ENCODE peak calls at places on chromosomes 6 and 20, in nine cellular contexts. H, Z, L, E, W, N, F, A and O are unnamed samples.

GRCh38 chr6:152748843-152749242 is 1.8 kb upstream of the VIP start:
- DNase-seq in H (peak), Z (no peak), L (peak), E (no peak), W (no peak), N (no peak), F (no peak), A (peak), O (peak)

GRCh38 chr6:170480045-170480714 is 72.9 kb downstream of the PSMB1 start:
- DNase-seq in H (peak), Z (peak), L (no peak), E (no peak), W (no peak), N (no peak), F (no peak), A (no peak), O (peak)

GRCh38 chr6:115001726-115002436 is 659.1 kb upstream of the HS3ST5 start:
- DNase-seq in H (no peak), Z (no peak), L (no peak), E (no peak), W (no peak), N (no peak), F (no peak), A (peak), O (no peak)

GRCh38 chr20:61166324-61166723 is 85.7 kb upstream of the CDH4 start:
- DNase-seq in H (peak), Z (peak), L (peak), E (no peak), W (no peak), N (no peak), F (no peak), A (no peak), O (peak)

GRCh38 chr6:2157441-2158127 is 87.8 kb downstream of the GMDS start:
- DNase-seq in H (peak), Z (peak), L (peak), E (no peak), W (no peak), N (no peak), F (peak), A (no peak), O (peak)

GRCh38 chr6:82364087-82365010 is 732 bp downstream of the TPBG start:
- DNase-seq in H (peak), Z (peak), L (peak), E (peak), W (peak), N (peak), F (no peak), A (peak), O (peak)

GRCh38 chr20:20740595-20740994 is 28.2 kb upstream of the RALGAPA2 start:
- DNase-seq in H (no peak), Z (no peak), L (no peak), E (no peak), W (no peak), N (no peak), F (no peak), A (no peak), O (no peak)

GRCh38 chr6:104909140-104909525 is 47.8 kb upstream of the LIN28B start:
- DNase-seq in H (no peak), Z (no peak), L (no peak), E (no peak), W (no peak), N (no peak), F (no peak), A (no peak), O (no peak)

GRCh38 chr20:32820698-32821378 is 1.1 kb downstream of the MAPRE1 start:
- DNase-seq in H (no peak), Z (no peak), L (peak), E (no peak), W (no peak), N (no peak), F (no peak), A (no peak), O (peak)

GRCh38 chr6:109236140-109237081 is 141.1 kb downstream of the CEP57L1 start:
- DNase-seq in H (no peak), Z (no peak), L (no peak), E (no peak), W (no peak), N (peak), F (peak), A (no peak), O (no peak)

GRCh38 chr20:7817286-7817685 is 123.0 kb downstream of the HAO1 start:
- DNase-seq in H (no peak), Z (no peak), L (no peak), E (no peak), W (no peak), N (no peak), F (no peak), A (no peak), O (no peak)

GRCh38 chr6:139230421-139230840 is 61.4 kb downstream of the TXLNB start:
- DNase-seq in H (peak), Z (peak), L (peak), E (no peak), W (no peak), N (no peak), F (no peak), A (peak), O (peak)

GRCh38 chr20:51372176-51372803 is 170.2 kb downstream of the NFATC2 start:
- DNase-seq in H (peak), Z (peak), L (peak), E (no peak), W (peak), N (peak), F (no peak), A (peak), O (peak)

GRCh38 chr6:31794294-31794865 is 1.2 kb downstream of the VARS1 start:
- DNase-seq in H (peak), Z (peak), L (peak), E (no peak), W (no peak), N (no peak), F (no peak), A (peak), O (peak)

GRCh38 chr6:167786859-167787675 is 39.6 kb upstream of the AFDN start:
- DNase-seq in H (no peak), Z (no peak), L (no peak), E (no peak), W (no peak), N (no peak), F (no peak), A (no peak), O (no peak)

GRCh38 chr6:148166339-148166949 is 176.2 kb upstream of the SASH1 start:
- DNase-seq in H (peak), Z (peak), L (peak), E (no peak), W (no peak), N (no peak), F (no peak), A (peak), O (peak)

GRCh38 chr6:111842891-111843290 is 30.4 kb downstream of the FYN start:
- DNase-seq in H (peak), Z (peak), L (no peak), E (no peak), W (no peak), N (no peak), F (no peak), A (no peak), O (no peak)

GRCh38 chr20:57831326-57831991 is 121.6 kb upstream of the PMEPA1 start:
- DNase-seq in H (no peak), Z (no peak), L (no peak), E (peak), W (no peak), N (no peak), F (no peak), A (no peak), O (no peak)

DNA sequence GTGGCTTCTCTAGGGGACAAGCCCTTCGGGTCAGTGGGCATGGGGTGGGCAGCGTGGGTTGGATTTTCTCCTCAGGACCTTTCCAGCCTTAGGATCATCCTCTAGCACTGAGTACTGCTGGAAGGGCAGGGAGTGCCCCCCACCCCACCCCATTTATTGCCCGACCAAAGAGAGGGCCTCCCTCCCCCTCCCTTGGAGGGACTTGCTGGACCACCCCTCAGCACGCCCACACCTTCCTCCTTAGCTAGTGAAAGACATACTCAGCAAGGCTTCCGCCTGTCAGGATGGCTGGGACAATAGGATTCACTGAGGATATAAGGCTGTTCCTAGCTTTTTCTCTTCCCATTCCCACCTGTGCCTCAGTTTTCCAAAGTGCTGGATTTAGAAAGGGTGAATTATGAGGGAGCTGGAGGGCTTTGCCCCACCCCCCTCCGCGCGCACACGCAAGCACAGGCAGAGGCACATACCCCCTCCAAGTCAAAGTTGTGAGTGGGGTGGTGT is 859 bp upstream of the SLC29A1 start:
- DNase-seq in H (no peak), Z (no peak), L (no peak), E (no peak), W (no peak), N (no peak), F (no peak), A (no peak), O (no peak)
- H3K4me3 ChIP-seq in H (no peak), Z (peak), L (no peak), E (peak), W (peak), N (peak), F (peak), A (peak), O (peak)

GRCh38 chr20:17568972-17569471 is 853 bp upstream of the DSTN start:
- DNase-seq in H (peak), Z (peak), L (peak), E (peak), W (peak), N (peak), F (no peak), A (peak), O (peak)
- H3K4me3 ChIP-seq in H (peak), Z (peak), L (peak), E (peak), W (peak), N (peak), F (peak), A (peak), O (peak)

GRCh38 chr6:87376643-87377042 is 31.1 kb upstream of the CFAP206 start:
- DNase-seq in H (no peak), Z (no peak), L (no peak), E (no peak), W (no peak), N (no peak), F (no peak), A (no peak), O (no peak)
- H3K4me3 ChIP-seq in H (no peak), Z (no peak), L (no peak), E (no peak), W (no peak), N (no peak), F (no peak), A (no peak), O (no peak)

DNA sequence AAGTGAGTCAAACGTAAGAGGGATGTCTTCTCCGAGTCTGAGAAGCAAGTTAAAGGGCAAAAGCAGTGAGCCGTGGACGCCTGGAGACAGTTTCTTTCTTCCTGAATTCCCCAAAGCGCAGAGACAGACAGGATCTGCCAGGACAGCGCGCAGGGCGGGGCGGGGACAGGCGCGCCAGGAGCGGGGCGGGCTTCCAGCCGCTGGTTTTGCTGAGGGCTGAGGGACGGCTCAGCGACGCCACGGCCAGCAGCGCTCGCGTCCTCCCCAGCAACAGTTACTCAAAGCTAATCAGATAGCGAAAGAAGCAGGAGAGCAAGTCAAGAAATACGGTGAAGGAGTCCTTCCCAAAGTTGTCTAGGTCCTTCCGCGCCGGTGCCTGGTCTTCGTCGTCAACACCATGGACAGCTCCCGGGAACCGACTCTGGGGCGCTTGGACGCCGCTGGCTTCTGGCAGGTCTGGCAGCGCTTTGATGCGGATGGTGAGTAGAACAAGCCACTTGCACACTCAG is at the start of gene SCGN:
- DNase-seq in H (peak), Z (peak), L (peak), E (peak), W (peak), N (peak), F (no peak), A (peak), O (peak)
- H3K4me3 ChIP-seq in H (no peak), Z (peak), L (no peak), E (no peak), W (no peak), N (no peak), F (no peak), A (no peak), O (no peak)